ENCODE peak calls at places on chromosomes 5 and 9, in five cellular contexts. C, G, W, I and O are unnamed samples. For H3K4me1 and H3K27me3, the result is how much of the 10 kb centered on the place peaks cover.

GRCh38 chr5:22109315-22109714 is 743.8 kb downstream of the CDH12 start:
- DNase-seq in W (no peak), G (no peak), I (peak), C (no peak), O (no peak)

GRCh38 chr5:92909545-92909962 is 671.5 kb downstream of the NR2F1-AS1 start:
- DNase-seq in W (no peak), G (no peak), I (peak), C (no peak), O (peak)

GRCh38 chr9:87337335-87338074 is 160.2 kb upstream of the DAPK1 start:
- DNase-seq in W (no peak), G (no peak), I (peak), C (no peak), O (peak)

GRCh38 chr5:125480901-125481300 is 734.5 kb upstream of the ZNF608 start:
- DNase-seq in C (no peak), W (no peak), G (no peak), I (no peak), O (no peak)

GRCh38 chr9:38263534-38263933 is 129.0 kb upstream of the ALDH1B1 start:
- DNase-seq in C (no peak), W (no peak), I (no peak), G (no peak), O (peak)

GRCh38 chr5:71651554-71651953 is 64.4 kb downstream of the MCCC2 start:
- DNase-seq in G (no peak), W (no peak), I (no peak), C (no peak), O (no peak)

GRCh38 chr9:32587901-32588300 is 14.9 kb upstream of the NDUFB6 start:
- DNase-seq in C (no peak), G (no peak), W (no peak), I (no peak), O (no peak)

GRCh38 chr5:59178482-59178881 is 595.6 kb downstream of the RAB3C start:
- DNase-seq in I (no peak), W (no peak), C (no peak), G (no peak), O (no peak)

GRCh38 chr5:61386062-61386800 is 54.2 kb downstream of the ZSWIM6 start:
- DNase-seq in I (no peak), C (no peak), W (no peak), G (no peak), O (peak)

GRCh38 chr5:57664700-57665099 is 182.1 kb upstream of the ACTBL2 start:
- DNase-seq in I (no peak), C (no peak), G (no peak), W (no peak), O (no peak)

GRCh38 chr9:108933231-108933630 is 693 bp downstream of the ELP1 start:
- DNase-seq in C (no peak), G (no peak), W (no peak), I (no peak), O (no peak)

GRCh38 chr5:34616665-34617064 is 39.5 kb upstream of the RAI14 start:
- DNase-seq in G (no peak), W (no peak), C (no peak), I (no peak), O (no peak)

GRCh38 chr5:79471556-79471955 is 42.4 kb downstream of the HOMER1 start:
- DNase-seq in G (no peak), I (no peak), W (no peak), C (no peak), O (no peak)

GRCh38 chr5:180338001-180338707 is 15.0 kb downstream of the GFPT2 start:
- DNase-seq in I (no peak), W (no peak), C (no peak), G (no peak), O (no peak)

GRCh38 chr9:70121818-70122436 is 78.3 kb downstream of the MAMDC2 start:
- DNase-seq in W (no peak), I (no peak), G (no peak), C (no peak), O (no peak)

GRCh38 chr5:10675177-10675700 is 85.8 kb downstream of the DAP start:
- DNase-seq in I (no peak), C (no peak), G (no peak), W (no peak), O (no peak)

GRCh38 chr5:10677533-10677932 is 83.5 kb downstream of the DAP start:
- DNase-seq in W (no peak), I (no peak), C (no peak), G (no peak), O (no peak)

GRCh38 chr5:10678236-10678635 is 82.8 kb downstream of the DAP start:
- DNase-seq in G (no peak), W (no peak), I (no peak), C (no peak), O (no peak)

GRCh38 chr5:10676224-10676623 is 84.8 kb downstream of the DAP start:
- DNase-seq in I (no peak), G (no peak), W (no peak), C (no peak), O (no peak)

DNA sequence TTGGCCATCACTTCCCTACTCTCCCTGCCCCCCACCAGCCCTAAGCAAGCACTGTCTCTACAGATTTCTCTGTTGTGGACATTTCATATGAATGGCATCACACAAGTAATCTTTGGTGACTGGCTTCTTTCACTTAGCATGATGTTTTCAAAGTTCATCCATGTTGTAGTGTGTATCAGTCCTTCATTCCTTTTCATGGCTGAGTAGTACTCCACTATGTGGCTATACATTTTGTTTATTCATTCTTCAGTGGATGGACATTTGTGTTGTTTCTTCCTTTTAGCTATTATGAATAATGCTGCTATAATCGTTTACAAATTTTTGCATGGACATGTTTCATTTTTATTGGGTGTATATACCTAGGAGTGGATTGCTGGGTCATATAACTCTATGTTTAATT is 84.1 kb downstream of the DAP start:
- DNase-seq in C (no peak), G (no peak), W (no peak), I (no peak), O (no peak)
- H3K4me1 ChIP-seq in C (under half), G (under half), W (under half), I (under half), O (under half)

GRCh38 chr5:168726342-168726741 is 147.2 kb upstream of the PANK3 start:
- DNase-seq in W (no peak), G (no peak), I (no peak), C (no peak), O (no peak)

GRCh38 chr5:168724227-168724626 is 145.1 kb upstream of the PANK3 start:
- DNase-seq in W (no peak), G (no peak), I (no peak), C (no peak), O (no peak)

GRCh38 chr5:168721354-168721753 is 142.2 kb upstream of the PANK3 start:
- DNase-seq in W (no peak), I (no peak), G (no peak), C (no peak), O (no peak)

GRCh38 chr5:168723037-168723436 is 143.9 kb upstream of the PANK3 start:
- DNase-seq in W (no peak), I (no peak), C (no peak), G (no peak), O (no peak)

DNA sequence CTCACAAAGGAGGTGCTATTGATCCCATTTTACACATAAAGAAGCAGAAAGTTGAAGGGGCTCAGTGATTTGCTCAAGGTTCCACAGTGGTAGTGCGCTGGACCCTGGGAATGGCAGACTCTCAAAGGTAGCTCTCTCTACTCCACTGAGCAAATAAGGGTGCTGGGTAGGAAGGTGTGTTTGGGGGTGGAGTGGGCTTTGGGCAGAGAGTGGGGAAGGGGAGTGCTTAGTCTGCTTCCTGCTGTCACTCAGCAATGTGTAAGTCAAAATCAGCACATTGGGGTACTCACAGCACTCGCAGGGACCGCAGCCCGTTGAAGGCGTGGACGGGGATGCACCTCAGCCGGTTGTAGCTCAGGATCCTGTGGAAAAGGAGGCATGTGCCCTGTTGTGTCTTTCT is 142.8 kb upstream of the PANK3 start:
- DNase-seq in W (no peak), I (no peak), G (no peak), C (no peak), O (no peak)
- H3K27me3 ChIP-seq in W (under half), I (under half), G (under half), C (under half), O (under half)

DNA sequence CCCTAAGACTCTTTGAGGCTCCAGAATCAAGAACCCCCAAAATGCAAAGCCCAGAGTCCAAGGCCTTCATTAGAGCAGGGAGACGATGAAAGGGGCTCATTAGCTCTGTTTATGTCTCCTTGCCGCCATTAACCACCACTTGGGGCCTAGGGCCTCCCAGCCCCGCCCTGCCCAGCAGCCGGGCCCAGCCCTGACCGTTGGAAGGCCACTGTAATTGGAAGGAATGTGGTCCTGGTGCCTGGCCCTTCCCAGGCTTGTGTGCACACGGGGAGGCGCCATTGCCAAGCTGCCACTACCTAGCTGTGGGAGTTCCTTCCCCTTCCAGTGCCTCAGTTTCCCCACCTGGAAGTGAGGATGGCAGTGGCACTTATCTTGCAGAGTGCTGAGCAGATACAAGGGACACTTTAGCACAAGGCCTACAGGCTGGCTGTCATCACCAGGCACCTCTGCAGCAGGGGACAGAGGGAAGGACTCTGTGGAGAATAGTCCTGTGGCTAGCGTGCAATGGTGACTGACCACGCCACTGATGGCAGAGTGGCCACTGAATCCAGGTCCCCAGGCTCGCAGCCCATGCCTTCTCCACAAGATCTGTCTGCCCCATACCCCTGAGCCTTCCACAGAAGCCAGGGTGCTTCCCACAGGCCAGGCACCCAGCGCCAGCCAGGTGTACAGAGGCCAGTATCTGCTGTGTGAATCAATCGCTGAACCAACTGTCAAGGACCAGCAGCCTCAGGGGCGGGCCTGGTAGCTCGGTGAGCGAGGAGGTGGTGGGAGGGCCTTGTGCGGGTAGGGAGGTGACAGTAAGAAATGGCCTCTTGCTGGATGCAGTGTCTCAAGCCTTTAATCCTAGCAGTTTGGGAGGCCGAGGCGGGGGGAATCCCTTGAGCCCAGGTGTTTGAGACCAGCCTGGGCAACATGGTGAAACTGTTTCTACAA is 20.8 kb downstream of the GBGT1 start:
- DNase-seq in C (no peak), G (no peak), I (no peak), W (peak), O (no peak)
- H3K4me1 ChIP-seq in C (under half), G (half or more), I (under half), W (half or more), O (under half)

GRCh38 chr5:88677943-88678779 is 204.8 kb downstream of the MEF2C start:
- DNase-seq in I (no peak), C (no peak), G (no peak), W (no peak), O (no peak)

GRCh38 chr5:88677502-88677901 is 205.5 kb downstream of the MEF2C start:
- DNase-seq in I (no peak), C (no peak), W (no peak), G (no peak), O (no peak)

GRCh38 chr5:88679638-88680037 is 203.3 kb downstream of the MEF2C start:
- DNase-seq in C (no peak), I (no peak), W (no peak), G (no peak), O (no peak)

GRCh38 chr5:88680253-88681132 is 202.5 kb downstream of the MEF2C start:
- DNase-seq in G (peak), W (peak), C (peak), I (peak), O (peak)

DNA sequence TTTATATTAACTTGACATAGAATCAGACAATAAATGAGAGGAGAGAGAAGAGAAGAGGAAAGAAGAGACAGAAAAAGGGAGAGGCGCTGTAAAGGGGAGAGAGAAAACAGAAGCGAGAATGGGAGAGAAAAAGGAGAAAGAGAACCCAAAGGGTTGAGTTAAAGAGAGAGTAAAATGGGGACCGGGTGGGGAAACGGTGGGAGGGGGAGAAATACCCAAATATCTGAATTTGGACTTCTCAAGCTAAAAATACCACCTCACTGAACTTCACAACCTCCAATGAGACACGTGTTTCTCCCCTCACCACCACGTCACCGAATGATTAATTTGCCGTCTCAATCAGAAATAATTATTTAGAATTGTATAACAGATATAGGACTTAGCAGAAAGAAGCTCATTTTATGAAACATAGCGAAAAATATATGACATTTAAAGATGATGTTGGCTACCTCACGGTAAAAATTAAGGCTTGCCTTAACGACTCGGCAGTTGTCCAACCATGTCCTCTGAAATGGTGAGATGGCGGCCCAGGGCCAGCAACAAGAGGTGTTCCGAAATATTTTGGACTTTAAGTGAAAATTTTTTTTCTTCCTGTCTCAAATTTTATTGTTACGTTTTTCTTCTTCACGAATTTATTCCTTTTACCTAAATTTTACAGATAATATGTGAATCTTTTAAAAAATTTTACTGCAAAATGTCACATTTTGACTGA is 204.0 kb downstream of the MEF2C start:
- DNase-seq in W (no peak), I (no peak), G (no peak), C (no peak), O (no peak)
- H3K27me3 ChIP-seq in W (half or more), I (half or more), G (half or more), C (under half), O (under half)

GRCh38 chr5:91121347-91121993 is 261.6 kb downstream of the ARRDC3 start:
- DNase-seq in W (no peak), I (no peak), G (no peak), C (no peak), O (no peak)
- H3K4me1 ChIP-seq in W (under half), I (under half), G (under half), C (under half), O (under half)